ENCODE peak calls at places on chromosome 20, in four cellular contexts. X is thoracic aorta, P is fibroblast of lung, I is thyroid gland. F is an unnamed sample.

GRCh38 chr20:31605902-31606677 is 1.0 kb downstream of the ID1 start:
- DNase-seq in X (no peak), P (peak), I (peak), F (no peak)

GRCh38 chr20:14997791-14998190 is 660.4 kb upstream of the FLRT3 start:
- DNase-seq in X (no peak), P (peak), I (no peak), F (peak)

GRCh38 chr20:11912664-11913415 is 4.9 kb upstream of the BTBD3 start:
- DNase-seq in X (no peak), P (no peak), I (no peak), F (peak)

GRCh38 chr20:8205996-8206395 is 73.9 kb downstream of the PLCB1 start:
- DNase-seq in X (no peak), P (no peak), I (no peak), F (peak)

GRCh38 chr20:18506744-18507143 is 996 bp upstream of the SEC23B start:
- DNase-seq in X (no peak), P (no peak), I (no peak), F (peak)

GRCh38 chr20:10927936-10928860 is 254.4 kb upstream of the JAG1 start:
- DNase-seq in X (no peak), P (no peak), I (no peak), F (no peak)

GRCh38 chr20:8414611-8415274 is 282.7 kb downstream of the PLCB1 start:
- DNase-seq in X (no peak), P (peak), I (no peak), F (peak)

GRCh38 chr20:58065508-58066361 is 162.7 kb downstream of the ANKRD60 start:
- DNase-seq in X (no peak), P (no peak), I (no peak), F (peak)

GRCh38 chr20:25178563-25179438 is 16.7 kb upstream of the ENTPD6 start:
- DNase-seq in X (no peak), P (peak), I (peak), F (peak)

GRCh38 chr20:63881451-63882226 is 13.3 kb upstream of the DNAJC5 start:
- DNase-seq in X (no peak), P (no peak), I (no peak), F (no peak)

GRCh38 chr20:1861347-1861987 is 33.7 kb upstream of the SIRPA start:
- DNase-seq in X (no peak), P (peak), I (no peak), F (peak)

GRCh38 chr20:64055893-64056638 is 6.6 kb upstream of the SOX18 start:
- DNase-seq in X (no peak), P (no peak), I (no peak), F (no peak)

GRCh38 chr20:60011512-60012507 is 53.6 kb downstream of the CDH26 start:
- DNase-seq in X (no peak), P (no peak), I (no peak), F (no peak)

GRCh38 chr20:13212750-13213149 is 8.3 kb upstream of the ISM1 start:
- DNase-seq in X (no peak), P (peak), I (no peak), F (peak)

GRCh38 chr20:50372770-50373088 is 137.5 kb upstream of the PTPN1 start:
- DNase-seq in X (no peak), P (no peak), I (no peak), F (no peak)

GRCh38 chr20:59448828-59449444 is 148.5 kb downstream of the EDN3 start:
- DNase-seq in X (no peak), P (no peak), I (no peak), F (no peak)

GRCh38 chr20:57795347-57795697 is 85.5 kb upstream of the PMEPA1 start:
- DNase-seq in X (no peak), P (peak), I (no peak), F (no peak)

GRCh38 chr20:24704899-24705298 is 235.5 kb downstream of the SYNDIG1 start:
- DNase-seq in X (no peak), P (no peak), I (no peak), F (no peak)

GRCh38 chr20:6582449-6582848 is 185.0 kb upstream of the BMP2 start:
- DNase-seq in X (no peak), P (no peak), I (no peak), F (peak)

GRCh38 chr20:58228484-58229197 is at the start of gene ANKRD60:
- DNase-seq in X (no peak), P (peak), I (no peak), F (no peak)

GRCh38 chr20:59300341-59301081 is at the start of gene EDN3:
- DNase-seq in X (no peak), P (no peak), I (peak), F (no peak)

GRCh38 chr20:16350465-16350864 is 222.8 kb downstream of the KIF16B start:
- DNase-seq in X (no peak), P (no peak), I (no peak), F (peak)

GRCh38 chr20:17661121-17661744 is 20.8 kb downstream of the RRBP1 start:
- DNase-seq in X (no peak), P (no peak), I (no peak), F (no peak)

GRCh38 chr20:40511478-40511877 is 177.6 kb downstream of the MAFB start:
- DNase-seq in X (no peak), P (peak), I (no peak), F (peak)

GRCh38 chr20:62580733-62581132 is 61.6 kb upstream of the SLCO4A1 start:
- DNase-seq in X (no peak), P (no peak), I (no peak), F (no peak)
- TF ChIP-seq CTCF in X (no peak), P (no peak), I (no peak), F (no peak)

GRCh38 chr20:46312945-46313861 is 4.9 kb upstream of the CDH22 start:
- DNase-seq in X (no peak), P (no peak), I (no peak), F (no peak)
- H3K4me3 ChIP-seq in X (no peak), P (no peak), I (no peak), F (no peak)

GRCh38 chr20:34824026-34824860 is 1.2 kb downstream of the NCOA6 start:
- DNase-seq in X (no peak), P (peak), I (peak), F (peak)

GRCh38 chr20:34820805-34821578 is 4.5 kb downstream of the NCOA6 start:
- DNase-seq in X (no peak), P (no peak), I (no peak), F (no peak)

GRCh38 chr20:34825530-34826362 is at the start of gene NCOA6:
- DNase-seq in X (peak), P (peak), I (peak), F (peak)

GRCh38 chr20:34829191-34829590 is 3.7 kb upstream of the NCOA6 start:
- DNase-seq in X (no peak), P (no peak), I (no peak), F (no peak)

DNA sequence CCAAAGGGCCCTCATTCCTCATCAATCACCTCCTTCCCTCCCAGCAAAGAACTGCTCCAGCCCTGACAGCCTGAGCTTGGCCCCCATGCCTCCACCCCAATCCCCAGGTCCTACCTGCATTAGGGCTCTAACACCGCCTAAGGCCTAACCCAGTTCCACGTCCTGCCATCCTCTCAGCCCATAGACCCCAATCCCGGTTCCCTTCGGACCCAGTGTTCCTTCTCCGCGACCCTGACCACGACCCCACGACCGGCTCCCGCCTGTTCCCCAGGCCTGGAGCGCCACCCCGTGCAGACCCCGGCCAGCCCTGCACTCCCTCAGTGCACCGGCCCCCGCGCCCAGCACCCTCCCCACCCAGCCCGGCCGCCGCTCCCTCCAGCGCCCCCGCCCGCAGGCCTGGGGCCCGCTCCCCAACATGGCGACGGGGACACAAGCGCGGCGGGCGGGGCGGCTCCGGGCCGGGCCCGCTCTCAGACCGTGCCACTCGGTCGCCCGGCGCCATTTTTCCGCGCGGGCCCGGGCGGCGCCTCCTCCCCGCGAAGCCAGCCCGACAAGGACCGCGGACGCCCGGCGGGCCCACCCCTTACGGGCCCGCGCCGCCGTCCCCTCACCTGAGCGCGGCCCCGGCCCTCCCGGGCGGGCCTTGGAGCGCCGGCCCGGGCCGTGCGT is 456 bp downstream of the NCOA6 start:
- DNase-seq in X (peak), P (peak), I (peak), F (no peak)
- TF ChIP-seq CTCF in X (no peak), P (no peak), I (no peak), F (no peak)

DNA sequence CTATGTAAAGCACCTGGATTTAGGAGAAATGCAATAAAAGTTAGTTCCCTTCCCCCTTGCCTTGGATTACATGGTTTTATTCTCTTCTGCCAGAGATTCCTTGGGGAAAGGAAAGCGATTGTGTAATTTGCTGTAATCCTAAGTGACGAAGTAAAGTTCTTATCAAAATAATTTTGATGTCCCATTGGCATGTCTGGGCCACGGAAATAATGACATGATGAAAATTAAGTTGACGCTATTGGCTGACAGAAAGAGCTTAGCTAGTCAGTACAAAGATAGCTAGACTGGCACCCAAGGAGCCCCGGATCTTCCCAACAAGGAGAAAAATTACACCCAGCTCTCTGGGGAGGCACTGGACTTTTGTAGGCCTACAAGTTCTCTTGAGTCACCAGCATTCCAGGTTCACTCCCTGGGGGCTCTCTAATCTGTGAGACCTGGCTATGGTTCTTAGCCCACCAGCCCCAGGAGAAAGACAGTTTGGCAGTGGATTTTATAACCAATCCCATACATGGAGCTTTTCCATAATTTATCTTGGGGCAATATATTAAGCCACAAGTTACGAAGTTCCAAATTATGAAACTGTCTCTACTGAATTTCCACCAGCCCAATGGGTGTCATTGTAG is 59.9 kb downstream of the FOXA2 start:
- DNase-seq in X (no peak), P (no peak), I (no peak), F (no peak)
- H3K4me3 ChIP-seq in X (no peak), P (no peak), I (no peak), F (no peak)

DNA sequence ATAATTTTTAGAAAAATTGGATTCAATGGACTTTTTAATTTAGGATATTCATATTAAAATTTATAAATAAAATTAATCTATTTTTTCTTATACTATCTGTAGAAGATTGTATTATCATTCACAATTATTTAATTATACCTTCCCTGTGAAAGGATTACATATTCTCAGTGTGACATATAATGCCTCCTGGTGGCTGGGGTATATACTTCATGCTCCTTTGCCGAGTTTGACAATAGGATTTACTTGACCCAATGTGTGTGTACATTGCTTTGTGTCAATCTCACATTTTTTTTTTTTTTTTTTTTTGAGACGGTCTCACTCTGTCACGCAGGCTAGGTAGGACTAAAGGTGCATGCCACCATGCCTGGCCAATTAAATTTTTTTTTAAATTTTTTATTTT is 230.0 kb upstream of the CHD6 start:
- DNase-seq in X (no peak), P (no peak), I (no peak), F (no peak)
- TF ChIP-seq CTCF in X (no peak), P (no peak), I (no peak), F (no peak)

DNA sequence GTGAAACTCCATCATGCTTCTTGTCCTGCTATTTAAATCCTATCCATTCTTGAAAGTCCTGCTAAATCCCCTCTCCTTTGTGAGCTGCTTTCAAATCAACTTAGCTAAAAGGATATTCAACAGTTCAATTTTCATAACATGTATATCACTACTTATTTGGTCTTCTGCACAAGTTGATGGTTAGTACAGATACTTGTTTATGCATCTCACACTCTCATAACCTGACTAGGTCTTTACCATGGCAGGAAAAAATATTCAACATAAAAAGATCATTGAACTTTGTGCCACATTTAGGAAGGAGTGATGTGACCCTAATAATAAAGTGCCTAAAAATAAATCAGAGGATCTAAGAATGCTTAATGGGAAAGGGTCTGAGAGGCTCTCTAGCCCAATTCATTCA is 148.2 kb downstream of the RALGAPA2 start:
- DNase-seq in X (no peak), P (no peak), I (no peak), F (no peak)
- H3K4me3 ChIP-seq in X (no peak), P (no peak), I (no peak), F (no peak)

GRCh38 chr20:43361526-43361925 is 96.2 kb upstream of the SRSF6 start:
- DNase-seq in X (no peak), P (no peak), I (no peak), F (no peak)

GRCh38 chr20:43363506-43363905 is 94.2 kb upstream of the SRSF6 start:
- DNase-seq in X (no peak), P (no peak), I (no peak), F (no peak)

GRCh38 chr20:43357352-43357751 is 100.3 kb upstream of the SRSF6 start:
- DNase-seq in X (no peak), P (no peak), I (no peak), F (no peak)

GRCh38 chr20:43358811-43359210 is 98.9 kb upstream of the SRSF6 start:
- DNase-seq in X (no peak), P (no peak), I (no peak), F (no peak)

GRCh38 chr20:43360016-43360415 is 97.7 kb upstream of the SRSF6 start:
- DNase-seq in X (no peak), P (no peak), I (no peak), F (no peak)
- TF ChIP-seq CTCF in X (no peak), P (no peak), I (no peak), F (no peak)